ENCODE peak calls at places on chromosomes 13 and 19, in nine cellular contexts. M is suprapubic skin, L is IMR-90, J is cardiac fibroblast, Z is cardiac muscle cell, E is Panc1, B is GM23338, C is activated B cell treated with CpG ODN at 0.5 μM for 24 hours, U is coronary artery. T is an unnamed sample.

GRCh38 chr19:6161271-6161850 is 25.9 kb downstream of the ACSBG2 start:
- DNase-seq in M (no peak), L (no peak), J (no peak), Z (no peak), E (no peak), B (peak), C (no peak), U (peak), T (no peak)

GRCh38 chr19:1873524-1874473 is 10.4 kb upstream of the KLF16 start:
- DNase-seq in M (peak), L (no peak), J (no peak), Z (no peak), E (no peak), B (no peak), C (no peak), U (no peak), T (no peak)

GRCh38 chr13:81929988-81930387 is 1589.1 kb upstream of the SPRY2 start:
- DNase-seq in M (no peak), L (no peak), J (peak), Z (peak), E (no peak), B (peak), C (no peak), U (no peak), T (no peak)

GRCh38 chr19:6457958-6458694 is 1.5 kb downstream of the SLC25A23 start:
- DNase-seq in M (no peak), L (no peak), J (no peak), Z (no peak), E (no peak), B (no peak), C (no peak), U (no peak), T (no peak)

GRCh38 chr13:63501702-63502101 is 2086.1 kb upstream of the PCDH20 start:
- DNase-seq in M (no peak), L (peak), J (peak), Z (no peak), E (no peak), B (no peak), C (no peak), U (no peak), T (no peak)

GRCh38 chr19:48350856-48351255 is 12.9 kb downstream of the TMEM143 start:
- DNase-seq in M (no peak), L (no peak), J (no peak), Z (no peak), E (no peak), B (no peak), C (no peak), U (no peak), T (no peak)

GRCh38 chr19:49987159-49987698 is 26.3 kb upstream of the SIGLEC11 start:
- DNase-seq in M (peak), L (peak), J (peak), Z (peak), E (peak), B (peak), C (peak), U (no peak), T (peak)

GRCh38 chr19:48695743-48696352 is at the start of gene FUT2:
- DNase-seq in M (no peak), L (no peak), J (no peak), Z (no peak), E (no peak), B (peak), C (no peak), U (no peak), T (no peak)

GRCh38 chr19:33532859-33533455 is 11.4 kb upstream of the PEPD start:
- DNase-seq in M (no peak), L (no peak), J (no peak), Z (no peak), E (no peak), B (peak), C (no peak), U (no peak), T (no peak)

GRCh38 chr13:113474179-113474578 is 16.3 kb downstream of the DCUN1D2 start:
- DNase-seq in M (no peak), L (peak), J (peak), Z (no peak), E (no peak), B (no peak), C (no peak), U (no peak), T (peak)

GRCh38 chr19:40594657-40595077 is 6.5 kb upstream of the LTBP4 start:
- DNase-seq in M (no peak), L (peak), J (no peak), Z (no peak), E (no peak), B (no peak), C (no peak), U (no peak), T (no peak)

GRCh38 chr19:33460221-33460908 is 61.2 kb downstream of the PEPD start:
- DNase-seq in M (no peak), L (no peak), J (no peak), Z (no peak), E (no peak), B (no peak), C (no peak), U (peak), T (peak)

GRCh38 chr19:30733826-30734550 is 361.8 kb downstream of the ZNF536 start:
- DNase-seq in M (no peak), L (no peak), J (no peak), Z (peak), E (no peak), B (peak), C (no peak), U (no peak), T (no peak)

GRCh38 chr13:98022210-98022609 is 68.7 kb downstream of the IPO5 start:
- DNase-seq in M (no peak), L (peak), J (peak), Z (no peak), E (no peak), B (no peak), C (no peak), U (no peak), T (no peak)

GRCh38 chr13:51803422-51804294 is at the start of gene DHRS12:
- DNase-seq in M (peak), L (peak), J (peak), Z (peak), E (no peak), B (peak), C (peak), U (peak), T (peak)

GRCh38 chr13:90565985-90566713 is 781.3 kb upstream of the MIR17HG start:
- DNase-seq in M (no peak), L (no peak), J (no peak), Z (no peak), E (no peak), B (no peak), C (no peak), U (no peak), T (no peak)

GRCh38 chr19:4575267-4575793 is 15.8 kb upstream of the SEMA6B start:
- DNase-seq in M (no peak), L (peak), J (peak), Z (peak), E (no peak), B (peak), C (no peak), U (no peak), T (peak)

GRCh38 chr19:15324791-15325519 is 7.4 kb downstream of the BRD4 start:
- DNase-seq in M (peak), L (no peak), J (no peak), Z (peak), E (no peak), B (no peak), C (no peak), U (no peak), T (no peak)

GRCh38 chr19:55632463-55632834 is 8.1 kb upstream of the ZNF784 start:
- DNase-seq in M (peak), L (peak), J (peak), Z (peak), E (peak), B (peak), C (peak), U (peak), T (peak)

GRCh38 chr19:48398329-48399235 is 5.1 kb downstream of the GRIN2D start:
- DNase-seq in M (peak), L (peak), J (peak), Z (peak), E (no peak), B (peak), C (peak), U (no peak), T (peak)

GRCh38 chr13:33639640-33640080 is 178.3 kb upstream of the RFC3 start:
- DNase-seq in M (no peak), L (no peak), J (no peak), Z (no peak), E (no peak), B (no peak), C (no peak), U (no peak), T (no peak)

GRCh38 chr19:1264801-1265610 is 4.1 kb upstream of the CIRBP start:
- DNase-seq in M (peak), L (peak), J (peak), Z (peak), E (no peak), B (peak), C (peak), U (no peak), T (no peak)

GRCh38 chr13:101140087-101140770 is 276.1 kb downstream of the NALCN start:
- DNase-seq in M (no peak), L (no peak), J (no peak), Z (no peak), E (no peak), B (no peak), C (no peak), U (no peak), T (no peak)

GRCh38 chr13:110874508-110874960 is 40.3 kb downstream of the ANKRD10 start:
- DNase-seq in M (peak), L (peak), J (peak), Z (peak), E (no peak), B (peak), C (no peak), U (peak), T (peak)

GRCh38 chr13:112683581-112683980 is 6.3 kb upstream of the ATP11A start:
- DNase-seq in M (no peak), L (no peak), J (no peak), Z (no peak), E (no peak), B (no peak), C (no peak), U (no peak), T (no peak)

GRCh38 chr13:36818483-36819063 is 449 bp upstream of the RFXAP start:
- DNase-seq in M (no peak), L (no peak), J (peak), Z (no peak), E (no peak), B (no peak), C (no peak), U (no peak), T (no peak)

DNA sequence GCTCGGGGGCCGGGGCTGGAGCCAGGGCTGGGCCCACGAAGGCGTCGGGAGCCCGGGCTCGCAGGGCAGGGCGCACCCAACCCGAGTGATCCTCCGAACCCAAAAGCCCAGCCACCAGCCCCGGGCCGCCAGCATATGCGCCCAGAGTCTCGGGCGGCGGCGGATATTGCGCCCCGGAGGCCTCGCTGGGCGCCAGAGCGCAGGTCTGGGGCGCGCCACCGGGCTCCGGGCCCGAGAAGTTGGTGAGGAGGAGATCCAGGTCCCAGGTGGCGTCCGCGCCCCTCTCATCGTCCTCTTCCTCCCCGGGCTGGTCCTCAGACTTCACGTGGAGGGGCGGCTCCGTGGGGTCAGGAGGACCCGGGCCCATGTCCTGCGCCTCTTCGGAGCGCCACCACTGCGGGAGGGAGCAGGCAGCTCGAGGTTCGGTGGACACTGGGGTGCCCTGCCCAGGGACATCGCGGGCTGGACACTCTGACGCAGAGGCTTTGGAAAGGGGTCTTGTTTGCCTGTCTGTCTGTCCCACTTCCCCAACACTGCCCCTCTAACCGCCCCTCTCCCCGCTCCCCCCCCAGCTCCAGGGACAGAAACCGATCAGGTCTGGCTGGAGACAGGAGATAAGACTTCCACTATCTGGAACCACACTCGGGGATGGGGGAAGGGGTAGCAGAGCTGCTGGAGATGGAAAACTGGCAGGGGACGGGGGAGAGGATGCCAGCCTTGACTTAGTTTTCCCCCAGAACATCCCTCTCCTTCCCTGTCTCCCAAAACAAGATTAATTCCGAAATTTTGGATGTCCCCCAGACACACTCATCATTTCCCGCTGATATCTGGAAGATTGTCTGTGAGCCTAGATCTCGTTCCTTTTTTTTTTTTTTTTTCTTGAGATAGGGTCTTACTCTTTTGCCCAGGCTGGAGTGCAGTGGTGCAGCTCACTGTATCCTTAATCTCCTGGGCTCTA is 973 bp downstream of the KLF1 start:
- DNase-seq in M (no peak), L (no peak), J (no peak), Z (no peak), E (no peak), B (peak), C (no peak), U (no peak), T (no peak)
- TF ChIP-seq CTCF in M (no peak), L (no peak), J (no peak), Z (no peak), E (no peak), B (no peak), C (no peak), U (no peak), T (no peak)

GRCh38 chr13:24854311-24854710 is 90.3 kb downstream of the RNF17 start:
- DNase-seq in M (no peak), L (peak), J (peak), Z (no peak), E (no peak), B (no peak), C (no peak), U (no peak), T (no peak)

DNA sequence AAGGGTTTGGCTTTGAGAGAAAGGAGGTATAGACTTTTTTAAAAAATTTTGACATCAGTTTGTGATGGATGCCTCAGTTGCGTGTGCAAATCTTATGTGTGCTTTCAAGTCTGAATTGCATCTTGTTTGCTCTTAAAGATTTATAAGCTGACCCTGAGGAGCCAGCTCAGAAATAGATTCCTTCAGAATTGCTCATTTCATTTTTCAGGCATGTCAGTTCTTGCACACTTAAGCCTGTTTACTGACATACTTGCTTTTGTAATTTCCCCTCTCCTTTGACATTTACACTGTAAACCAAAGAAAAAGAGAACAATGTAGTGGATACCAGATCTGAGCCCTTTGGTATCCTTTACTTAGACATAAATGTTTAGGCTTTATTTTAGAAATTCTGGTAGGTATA is 87.6 kb downstream of the RNF17 start:
- DNase-seq in M (no peak), L (peak), J (no peak), Z (no peak), E (no peak), B (no peak), C (no peak), U (no peak), T (no peak)
- TF ChIP-seq CTCF in M (no peak), L (no peak), J (no peak), Z (no peak), E (no peak), B (no peak), C (no peak), U (no peak), T (no peak)

DNA sequence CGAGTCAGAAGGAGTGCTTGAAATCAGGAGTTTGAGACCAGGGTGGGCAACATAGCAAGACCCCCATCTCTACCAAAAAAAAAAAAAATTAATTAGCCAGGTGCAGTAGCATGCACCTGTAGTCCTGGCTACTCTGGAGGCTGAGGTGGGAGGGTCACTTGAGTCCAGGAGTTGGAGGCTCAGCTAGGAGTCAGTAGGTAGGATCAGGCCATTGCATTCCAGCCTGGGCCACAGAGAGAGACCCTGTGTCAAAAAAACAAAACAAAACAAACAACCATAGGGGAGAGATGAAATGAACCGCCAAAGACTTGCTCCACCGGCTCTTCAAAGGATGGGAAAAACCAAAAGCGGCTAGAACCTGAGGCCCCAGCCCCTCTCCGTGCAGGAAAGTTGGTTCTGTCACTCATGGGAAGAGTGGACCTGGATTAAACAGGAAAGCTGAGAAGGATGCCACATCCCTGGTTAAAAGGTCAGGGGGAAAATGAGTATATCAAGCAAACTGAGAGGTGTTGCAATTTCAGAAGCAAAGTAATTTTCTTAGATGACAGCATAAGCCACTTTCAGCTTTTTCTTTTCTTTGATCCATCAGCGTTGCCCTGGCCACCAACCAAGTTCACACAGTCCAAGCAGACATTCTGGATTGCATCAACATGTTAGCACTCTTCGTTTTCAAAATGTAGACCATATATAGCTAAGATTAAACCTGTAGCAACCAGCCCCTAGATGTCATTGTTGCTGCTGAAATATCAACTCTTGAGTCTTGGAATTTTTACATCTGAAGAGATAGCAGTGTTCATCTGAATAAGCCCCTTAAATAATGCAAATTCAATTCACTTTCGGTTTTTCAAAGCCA is 8.9 kb upstream of the ZNF507 start:
- DNase-seq in M (no peak), L (peak), J (peak), Z (peak), E (no peak), B (no peak), C (no peak), U (no peak), T (no peak)
- TF ChIP-seq CTCF in M (no peak), L (peak), J (peak), Z (peak), E (peak), B (no peak), C (no peak), U (no peak), T (peak)

GRCh38 chr19:9621156-9622037 is at the start of gene ZNF561:
- DNase-seq in M (peak), L (peak), J (peak), Z (peak), E (no peak), B (peak), C (peak), U (peak), T (peak)
- TF ChIP-seq CTCF in M (no peak), L (no peak), J (no peak), Z (no peak), E (no peak), B (no peak), C (no peak), U (no peak), T (no peak)